ENCODE peak calls at places on chromosomes 7 and 10, in seven cellular contexts. F is head of caudate nucleus; T is D341Med; V is activated CD4-positive, alpha-beta T cell treated with anti-CD3 and anti-CD28 coated beads for 48 hours; P is HEK293T; S is KG1; B is ACHN. H is an unnamed sample.

GRCh38 chr10:79084012-79084971 is 15.5 kb downstream of the ZMIZ1 start:
- DNase-seq in F (peak; percentile 84), T (no peak), V (no peak), P (peak; percentile 16), S (peak; percentile 60), B (peak; percentile 59), H (peak; percentile 90)

GRCh38 chr10:101050206-101051069 is 11.4 kb upstream of the KAZALD1 start:
- DNase-seq in F (peak; percentile 59), T (peak; percentile 85), V (peak; percentile 84), P (peak; percentile 90), S (no peak), B (peak; percentile 77), H (no peak)

GRCh38 chr10:87841215-87841614 is 22.1 kb downstream of the KLLN start:
- DNase-seq in F (no peak), T (no peak), V (no peak), P (no peak), S (no peak), B (no peak), H (no peak)

GRCh38 chr10:96327462-96327861 is 23.2 kb downstream of the DNTT start:
- DNase-seq in F (no peak), T (no peak), V (no peak), P (no peak), S (no peak), B (no peak), H (no peak)

GRCh38 chr10:63547628-63548356 is 26.6 kb downstream of the REEP3 start:
- DNase-seq in F (peak; percentile 40), T (no peak), V (no peak), P (no peak), S (no peak), B (no peak), H (no peak)

GRCh38 chr10:58488921-58489320 is 23.8 kb upstream of the BICC1 start:
- DNase-seq in F (no peak), T (no peak), V (no peak), P (no peak), S (no peak), B (no peak), H (no peak)

GRCh38 chr10:102605712-102606111 is 38.6 kb upstream of the TRIM8 start:
- DNase-seq in F (no peak), T (no peak), V (no peak), P (no peak), S (no peak), B (peak; percentile 70), H (no peak)

GRCh38 chr7:74657692-74658170 is at the start of gene GTF2I:
- DNase-seq in F (no peak), T (no peak), V (peak; percentile 61), P (peak; percentile 42), S (no peak), B (peak; percentile 60), H (no peak)

GRCh38 chr7:95213148-95213547 is 111.2 kb downstream of the PON1 start:
- DNase-seq in F (no peak), T (no peak), V (no peak), P (no peak), S (no peak), B (no peak), H (no peak)

GRCh38 chr10:4656576-4657194 is 169.3 kb upstream of the AKR1E2 start:
- DNase-seq in F (peak; percentile 71), T (peak; percentile 58), V (peak; percentile 52), P (peak; percentile 39), S (peak; percentile 15), B (peak; percentile 56), H (peak; percentile 79)

GRCh38 chr7:96004598-96004997 is 232.2 kb downstream of the DYNC1I1 start:
- DNase-seq in F (no peak), T (no peak), V (no peak), P (no peak), S (no peak), B (no peak), H (peak; percentile 24)

GRCh38 chr7:95012001-95012400 is 104.6 kb downstream of the PPP1R9A start:
- DNase-seq in F (no peak), T (no peak), V (no peak), P (no peak), S (no peak), B (peak; percentile 84), H (no peak)

GRCh38 chr7:36014961-36015360 is 138.1 kb upstream of the EEPD1 start:
- DNase-seq in F (no peak), T (no peak), V (no peak), P (no peak), S (no peak), B (no peak), H (no peak)

GRCh38 chr10:77467422-77467963 is 170.1 kb downstream of the KCNMA1 start:
- DNase-seq in F (no peak), T (no peak), V (no peak), P (no peak), S (no peak), B (no peak), H (no peak)

GRCh38 chr10:71695502-71696476 is 23.8 kb downstream of the C10orf105 start:
- DNase-seq in F (no peak), T (no peak), V (no peak), P (no peak), S (no peak), B (no peak), H (no peak)

GRCh38 chr7:158710651-158711102 is 6.1 kb upstream of the NCAPG2 start:
- DNase-seq in F (no peak), T (no peak), V (no peak), P (no peak), S (no peak), B (no peak), H (peak; percentile 7)

GRCh38 chr10:90930070-90930837 is 9.4 kb upstream of the ANKRD1 start:
- DNase-seq in F (no peak), T (no peak), V (no peak), P (peak; percentile 18), S (no peak), B (no peak), H (peak; percentile 16)

GRCh38 chr7:80770061-80770460 is 131.6 kb downstream of the CD36 start:
- DNase-seq in F (no peak), T (no peak), V (no peak), P (no peak), S (no peak), B (no peak), H (no peak)

GRCh38 chr10:423167-423566 is 266.3 kb downstream of the DIP2C start:
- DNase-seq in F (no peak), T (no peak), V (no peak), P (no peak), S (no peak), B (no peak), H (peak; percentile 8)

GRCh38 chr7:32941996-32942782 is 15.1 kb upstream of the FKBP9 start:
- DNase-seq in F (peak; percentile 70), T (peak; percentile 76), V (peak; percentile 56), P (peak; percentile 41), S (peak; percentile 32), B (peak; percentile 67), H (peak; percentile 55)

GRCh38 chr10:46525177-46525823 is 31.2 kb downstream of the GPRIN2 start:
- DNase-seq in F (no peak), T (no peak), V (peak; percentile 8), P (no peak), S (no peak), B (peak; percentile 79), H (no peak)

GRCh38 chr7:123901111-123901510 is 23.9 kb upstream of the SPAM1 start:
- DNase-seq in F (no peak), T (no peak), V (no peak), P (no peak), S (no peak), B (no peak), H (no peak)

GRCh38 chr10:78754269-78755074 is 314.3 kb upstream of the ZMIZ1 start:
- DNase-seq in F (no peak), T (no peak), V (no peak), P (no peak), S (no peak), B (no peak), H (no peak)

GRCh38 chr10:90197766-90198165 is 496.4 kb downstream of the KIF20B start:
- DNase-seq in F (no peak), T (no peak), V (no peak), P (no peak), S (no peak), B (no peak), H (no peak)

GRCh38 chr10:44337081-44337480 is 47.8 kb downstream of the CXCL12 start:
- DNase-seq in F (no peak), T (no peak), V (no peak), P (no peak), S (no peak), B (no peak), H (no peak)

GRCh38 chr10:66519616-66520015 is 406.2 kb upstream of the LRRTM3 start:
- DNase-seq in F (no peak), T (no peak), V (no peak), P (no peak), S (no peak), B (no peak), H (no peak)

GRCh38 chr10:119104653-119105024 is 726 bp downstream of the DENND10 start:
- DNase-seq in F (peak; percentile 26), T (no peak), V (peak; percentile 20), P (peak; percentile 39), S (no peak), B (no peak), H (no peak)

GRCh38 chr10:69394020-69394419 is 22.7 kb downstream of the TACR2 start:
- DNase-seq in F (no peak), T (no peak), V (no peak), P (no peak), S (no peak), B (peak; percentile 22), H (no peak)

GRCh38 chr10:61760943-61761824 is 98.5 kb downstream of the CABCOCO1 start:
- DNase-seq in F (no peak), T (no peak), V (no peak), P (no peak), S (no peak), B (peak; percentile 76), H (no peak)

GRCh38 chr7:55641811-55642210 is 69.5 kb upstream of the VOPP1 start:
- DNase-seq in F (no peak), T (no peak), V (no peak), P (no peak), S (peak; percentile 37), B (no peak), H (no peak)

GRCh38 chr10:103820101-103821062 is 35.0 kb downstream of the SH3PXD2A start:
- DNase-seq in F (no peak), T (no peak), V (no peak), P (no peak), S (no peak), B (no peak), H (no peak)

GRCh38 chr10:5373321-5373720 is 8.6 kb downstream of the UCN3 start:
- DNase-seq in F (no peak), T (no peak), V (no peak), P (no peak), S (no peak), B (no peak), H (no peak)

GRCh38 chr7:141043621-141044020 is 28.9 kb upstream of the MRPS33 start:
- DNase-seq in F (no peak), T (no peak), V (no peak), P (no peak), S (no peak), B (peak; percentile 44), H (no peak)

GRCh38 chr10:6033954-6034353 is 28.2 kb downstream of the IL2RA start:
- DNase-seq in F (no peak), T (no peak), V (no peak), P (no peak), S (no peak), B (no peak), H (peak; percentile 35)

GRCh38 chr7:125412890-125413665 is 483.5 kb upstream of the POT1 start:
- DNase-seq in F (no peak), T (no peak), V (no peak), P (no peak), S (no peak), B (no peak), H (no peak)

GRCh38 chr10:30557884-30558283 is 71.7 kb downstream of the LYZL2 start:
- DNase-seq in F (no peak), T (no peak), V (no peak), P (no peak), S (no peak), B (peak; percentile 35), H (no peak)

GRCh38 chr10:121497513-121497912 is 100.7 kb downstream of the FGFR2 start:
- DNase-seq in F (no peak), T (peak; percentile 41), V (no peak), P (no peak), S (no peak), B (no peak), H (no peak)

GRCh38 chr10:99844433-99844955 is 62.1 kb downstream of the ABCC2 start:
- DNase-seq in F (no peak), T (no peak), V (no peak), P (no peak), S (no peak), B (no peak), H (no peak)